ENCODE peak calls at places on chromosomes 7 and 10, in four cellular contexts. T is SJSA1, Z is lower lobe of right lung, M is AG04450. R is an unnamed sample.

GRCh38 chr7:142698429-142698828 is 50.8 kb upstream of the PRSS1 start:
- DNase-seq in T (no peak), Z (no peak), M (no peak), R (no peak)

GRCh38 chr7:150411606-150412005 is 32.5 kb downstream of the ZNF775 start:
- DNase-seq in T (no peak), Z (no peak), M (no peak), R (no peak)

GRCh38 chr10:93703066-93703465 is 674 bp upstream of the FRA10AC1 start:
- DNase-seq in T (no peak), Z (no peak), M (no peak), R (no peak)

GRCh38 chr10:314871-315270 is 179.6 kb downstream of the ZMYND11 start:
- DNase-seq in T (no peak), Z (no peak), M (no peak), R (no peak)

GRCh38 chr7:156975620-156976019 is 26.1 kb downstream of the NOM1 start:
- DNase-seq in T (no peak), Z (no peak), M (no peak), R (no peak)

GRCh38 chr7:158077441-158077840 is 510.2 kb downstream of the PTPRN2 start:
- DNase-seq in T (no peak), Z (no peak), M (no peak), R (no peak)

GRCh38 chr10:76403876-76404275 is 972.5 kb downstream of the LRMDA start:
- DNase-seq in T (no peak), Z (no peak), M (no peak), R (no peak)

GRCh38 chr7:105163718-105164117 is 149.7 kb downstream of the KMT2E start:
- DNase-seq in T (no peak), Z (no peak), M (no peak), R (no peak)

GRCh38 chr7:6536899-6537298 is 14.4 kb downstream of the GRID2IP start:
- DNase-seq in T (no peak), Z (no peak), M (no peak), R (no peak)

GRCh38 chr7:55185941-55186609 is 167.3 kb downstream of the EGFR start:
- DNase-seq in T (peak; percentile 84), Z (no peak), M (peak; percentile 76), R (peak; percentile 88)

GRCh38 chr10:84214612-84215235 is 10.6 kb downstream of the LRIT2 start:
- DNase-seq in T (no peak), Z (no peak), M (no peak), R (no peak)

GRCh38 chr7:156544199-156544598 is 96.4 kb upstream of the RNF32 start:
- DNase-seq in T (no peak), Z (no peak), M (no peak), R (no peak)

GRCh38 chr7:102146122-102146521 is 140.5 kb upstream of the SH2B2 start:
- DNase-seq in T (no peak), Z (no peak), M (no peak), R (no peak)

GRCh38 chr7:116769541-116769940 is 92.8 kb upstream of the CAPZA2 start:
- DNase-seq in T (no peak), Z (no peak), M (no peak), R (no peak)

GRCh38 chr7:46990761-46991160 is 591.1 kb downstream of the TNS3 start:
- DNase-seq in T (no peak), Z (no peak), M (no peak), R (no peak)

GRCh38 chr7:143074141-143074540 is 22.0 kb downstream of the OR6V1 start:
- DNase-seq in T (no peak), Z (no peak), M (no peak), R (no peak)

GRCh38 chr10:35268791-35269257 is 67.5 kb upstream of the CCNY start:
- DNase-seq in T (no peak), Z (no peak), M (no peak), R (no peak)

GRCh38 chr7:50362712-50363282 is 58.3 kb downstream of the IKZF1 start:
- DNase-seq in T (no peak), Z (no peak), M (no peak), R (no peak)

GRCh38 chr7:105794741-105795729 is 81.4 kb downstream of the ATXN7L1 start:
- DNase-seq in T (no peak), Z (no peak), M (peak; percentile 63), R (no peak)

GRCh38 chr7:121329460-121330052 is 756 bp downstream of the WNT16 start:
- DNase-seq in T (no peak), Z (peak; percentile 40), M (no peak), R (no peak)
- H3K27ac ChIP-seq in T (no peak overlapping the region), Z (no peak overlapping the region), M (no peak overlapping the region), R (no peak overlapping the region)

GRCh38 chr7:43674559-43675436 is 54.5 kb downstream of the COA1 start:
- DNase-seq in T (no peak), Z (no peak), M (no peak), R (peak; percentile 87)

GRCh38 chr7:43680736-43681135 is 48.6 kb downstream of the COA1 start:
- DNase-seq in T (no peak), Z (no peak), M (no peak), R (no peak)

GRCh38 chr7:43679210-43680068 is 49.9 kb downstream of the COA1 start:
- DNase-seq in T (no peak), Z (no peak), M (no peak), R (no peak)

GRCh38 chr7:43677864-43678263 is 51.5 kb downstream of the COA1 start:
- DNase-seq in T (no peak), Z (no peak), M (no peak), R (no peak)

GRCh38 chr7:43678315-43678714 is 51.0 kb downstream of the COA1 start:
- DNase-seq in T (no peak), Z (no peak), M (no peak), R (no peak)
- H3K27ac ChIP-seq in T (no peak overlapping the region), Z (no peak overlapping the region), M (no peak overlapping the region), R (no peak overlapping the region)

GRCh38 chr10:90977162-90977854 is 56.4 kb upstream of the ANKRD1 start:
- DNase-seq in T (no peak), Z (no peak), M (no peak), R (no peak)
- H3K27ac ChIP-seq in T (no peak overlapping the region), Z (no peak overlapping the region), M (no peak overlapping the region), R (no peak overlapping the region)

GRCh38 chr10:69090687-69091450 is 3.0 kb downstream of the SRGN start:
- DNase-seq in T (no peak), Z (no peak), M (no peak), R (no peak)
- H3K27ac ChIP-seq in T (no peak overlapping the region), Z (peak overlapping the region; percentile 89), M (no peak overlapping the region), R (no peak overlapping the region)

GRCh38 chr7:136086712-136087111 is 109.6 kb upstream of the MTPN start:
- DNase-seq in T (peak; percentile 67), Z (no peak), M (peak; percentile 69), R (peak; percentile 5)
- H3K27ac ChIP-seq in T (peak overlapping the region; percentile 19), Z (no peak overlapping the region), M (no peak overlapping the region), R (no peak overlapping the region)

GRCh38 chr7:13111230-13111629 is 423.8 kb downstream of the ARL4A start:
- DNase-seq in T (no peak), Z (no peak), M (no peak), R (no peak)
- H3K27ac ChIP-seq in T (no peak overlapping the region), Z (no peak overlapping the region), M (no peak overlapping the region), R (no peak overlapping the region)

DNA sequence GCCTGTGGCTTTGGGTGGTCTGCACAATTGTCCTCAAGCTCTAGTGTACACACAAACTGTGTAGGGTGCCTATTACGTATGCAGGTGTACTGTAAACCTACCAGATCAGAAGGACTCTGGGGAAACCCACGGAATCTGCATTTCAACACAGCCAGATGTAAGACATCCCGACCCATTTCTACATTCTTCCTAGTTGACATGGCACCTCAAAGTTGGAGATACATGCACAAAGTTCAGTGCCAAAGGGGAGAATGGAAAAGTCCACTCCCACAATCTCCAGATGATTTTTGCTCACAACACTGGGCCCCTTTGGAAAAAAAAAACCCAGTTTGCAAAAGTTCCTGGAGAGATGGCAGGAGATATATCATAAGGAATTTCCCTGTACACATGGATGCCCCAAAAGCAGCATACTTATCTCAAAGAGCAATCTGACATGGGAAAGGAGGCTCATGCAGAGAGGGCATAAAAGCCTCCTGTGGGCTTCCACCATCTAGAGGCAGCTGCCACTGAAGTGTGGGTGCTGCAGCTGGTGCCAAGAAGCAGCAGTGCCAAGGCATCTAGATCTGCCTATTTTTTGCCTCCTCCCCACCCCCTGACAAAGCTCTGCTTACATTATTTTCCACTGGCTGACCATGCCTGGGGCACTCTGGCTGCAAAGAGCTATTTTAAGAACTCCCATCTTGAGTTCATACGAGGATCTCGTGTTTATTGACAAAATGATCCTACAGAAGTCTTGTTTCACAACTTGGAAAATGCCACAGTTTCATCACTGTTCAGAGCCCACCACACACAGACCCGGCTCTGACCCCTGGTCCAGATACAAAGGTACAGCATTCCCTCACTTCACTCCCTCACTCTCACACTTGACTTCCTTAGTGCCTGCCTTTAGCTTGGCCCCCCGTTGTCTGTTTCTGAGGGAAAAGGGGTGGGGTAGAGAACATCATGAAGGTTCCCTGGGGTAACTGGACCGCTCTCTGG is 12.9 kb downstream of the TECTB start:
- DNase-seq in T (no peak), Z (no peak), M (no peak), R (no peak)
- H3K27ac ChIP-seq in T (no peak overlapping the region), Z (no peak overlapping the region), M (peak overlapping the region; percentile 57), R (no peak overlapping the region)